ENCODE peak calls at places on chromosomes 16 and 17, in nine cellular contexts. D, R, M, H, O, C, Y, S and G are unnamed samples.

GRCh38 chr16:12002447-12003006 is 26.0 kb downstream of the SNX29 start:
- DNase-seq in D (no peak), R (no peak), M (no peak), H (no peak), O (no peak), C (no peak), Y (no peak), S (no peak), G (no peak)

GRCh38 chr17:77441130-77441920 is 300.6 kb downstream of the SEC14L1 start:
- DNase-seq in D (no peak), R (peak; percentile 57), M (no peak), H (no peak), O (no peak), C (no peak), Y (peak; percentile 77), S (no peak), G (peak; percentile 98)

GRCh38 chr16:31507617-31507928 is 618 bp downstream of the RUSF1 start:
- DNase-seq in D (no peak), R (no peak), M (no peak), H (no peak), O (no peak), C (no peak), Y (no peak), S (no peak), G (peak; percentile 37)

GRCh38 chr17:75817571-75817970 is 26.6 kb downstream of the UNC13D start:
- DNase-seq in D (no peak), R (no peak), M (no peak), H (no peak), O (no peak), C (no peak), Y (no peak), S (peak; percentile 5), G (no peak)

GRCh38 chr17:82957961-82958491 is 118.2 kb upstream of the ZNF750 start:
- DNase-seq in D (no peak), R (no peak), M (no peak), H (no peak), O (no peak), C (no peak), Y (no peak), S (no peak), G (no peak)

GRCh38 chr17:63475491-63476412 is 1.1 kb upstream of the ACE start:
- DNase-seq in D (no peak), R (no peak), M (no peak), H (no peak), O (no peak), C (no peak), Y (no peak), S (no peak), G (no peak)

GRCh38 chr17:14299261-14300093 is 1.4 kb upstream of the HS3ST3B1 start:
- DNase-seq in D (no peak), R (peak; percentile 16), M (no peak), H (no peak), O (no peak), C (no peak), Y (peak; percentile 67), S (peak; percentile 50), G (no peak)

GRCh38 chr17:2259769-2260536 is 43.6 kb downstream of the SMG6 start:
- DNase-seq in D (no peak), R (peak; percentile 64), M (no peak), H (peak; percentile 45), O (no peak), C (peak; percentile 59), Y (peak; percentile 82), S (no peak), G (no peak)

GRCh38 chr16:50627419-50627818 is 53.7 kb downstream of the SNX20 start:
- DNase-seq in D (no peak), R (peak; percentile 48), M (no peak), H (no peak), O (no peak), C (peak; percentile 27), Y (peak; percentile 48), S (peak; percentile 71), G (peak; percentile 36)

GRCh38 chr16:71524566-71525553 is 1.4 kb upstream of the CHST4 start:
- DNase-seq in D (no peak), R (no peak), M (no peak), H (no peak), O (no peak), C (no peak), Y (no peak), S (no peak), G (no peak)

GRCh38 chr17:2371183-2372130 is 29.4 kb downstream of the MNT start:
- DNase-seq in D (no peak), R (no peak), M (no peak), H (no peak), O (no peak), C (no peak), Y (no peak), S (no peak), G (no peak)

GRCh38 chr17:79745641-79746105 is 14.9 kb downstream of the ENPP7 start:
- DNase-seq in D (no peak), R (no peak), M (no peak), H (no peak), O (no peak), C (no peak), Y (no peak), S (no peak), G (no peak)

GRCh38 chr17:32445075-32445427 is 741 bp downstream of the PSMD11 start:
- DNase-seq in D (no peak), R (peak; percentile 51), M (no peak), H (no peak), O (peak; percentile 73), C (peak; percentile 21), Y (peak; percentile 32), S (no peak), G (peak; percentile 54)

GRCh38 chr17:27533874-27534815 is 77.9 kb downstream of the KSR1 start:
- DNase-seq in D (no peak), R (peak; percentile 33), M (peak; percentile 90), H (no peak), O (no peak), C (no peak), Y (no peak), S (no peak), G (no peak)

GRCh38 chr16:85858984-85859817 is 39.8 kb upstream of the IRF8 start:
- DNase-seq in D (no peak), R (no peak), M (no peak), H (no peak), O (no peak), C (no peak), Y (no peak), S (no peak), G (no peak)

GRCh38 chr17:77363821-77364361 is 223.1 kb downstream of the SEC14L1 start:
- DNase-seq in D (no peak), R (no peak), M (no peak), H (no peak), O (peak; percentile 81), C (no peak), Y (peak; percentile 63), S (peak; percentile 71), G (no peak)

GRCh38 chr16:55001931-55002330 is 71.3 kb downstream of the IRX5 start:
- DNase-seq in D (no peak), R (no peak), M (no peak), H (no peak), O (no peak), C (no peak), Y (no peak), S (no peak), G (no peak)

GRCh38 chr17:45320931-45321461 is 4.2 kb upstream of the MAP3K14 start:
- DNase-seq in D (no peak), R (no peak), M (peak; percentile 73), H (no peak), O (peak; percentile 99), C (no peak), Y (no peak), S (no peak), G (no peak)

GRCh38 chr17:14156689-14157088 is 80.0 kb downstream of the CDRT15 start:
- DNase-seq in D (no peak), R (no peak), M (peak; percentile 45), H (no peak), O (no peak), C (no peak), Y (no peak), S (no peak), G (no peak)

GRCh38 chr16:1613728-1614225 is 1.6 kb downstream of the CRAMP1 start:
- DNase-seq in D (no peak), R (peak; percentile 24), M (no peak), H (no peak), O (no peak), C (no peak), Y (peak; percentile 35), S (no peak), G (no peak)

GRCh38 chr17:3865166-3865565 is 19.1 kb upstream of the NCBP3 start:
- DNase-seq in D (no peak), R (no peak), M (no peak), H (no peak), O (peak; percentile 59), C (no peak), Y (no peak), S (peak; percentile 50), G (no peak)

GRCh38 chr16:20944861-20945390 is 44.4 kb downstream of the LYRM1 start:
- DNase-seq in D (no peak), R (no peak), M (no peak), H (peak; percentile 40), O (peak; percentile 45), C (peak; percentile 38), Y (peak; percentile 40), S (no peak), G (peak; percentile 83)

GRCh38 chr17:16917995-16918394 is 53.9 kb downstream of the TNFRSF13B start:
- DNase-seq in D (no peak), R (peak; percentile 6), M (no peak), H (no peak), O (no peak), C (no peak), Y (no peak), S (peak; percentile 10), G (no peak)

GRCh38 chr17:32875904-32876413 is 965 bp downstream of the MYO1D start:
- DNase-seq in D (no peak), R (no peak), M (no peak), H (no peak), O (no peak), C (no peak), Y (no peak), S (no peak), G (no peak)

GRCh38 chr17:75601057-75601987 is 13.7 kb downstream of the MYO15B start:
- DNase-seq in D (peak; percentile 67), R (peak; percentile 87), M (no peak), H (peak; percentile 58), O (peak; percentile 58), C (peak; percentile 67), Y (peak; percentile 74), S (peak; percentile 69), G (peak; percentile 80)

GRCh38 chr16:17083628-17084027 is 387.1 kb downstream of the XYLT1 start:
- DNase-seq in D (no peak), R (no peak), M (no peak), H (no peak), O (no peak), C (no peak), Y (no peak), S (no peak), G (no peak)

GRCh38 chr17:27453466-27453865 is 2.8 kb upstream of the KSR1 start:
- DNase-seq in D (no peak), R (no peak), M (no peak), H (no peak), O (peak; percentile 41), C (no peak), Y (no peak), S (no peak), G (no peak)

GRCh38 chr17:71361691-71362450 is 758.9 kb upstream of the SOX9 start:
- DNase-seq in D (no peak), R (no peak), M (peak; percentile 33), H (no peak), O (peak; percentile 60), C (no peak), Y (no peak), S (no peak), G (no peak)

GRCh38 chr16:54284319-54284930 is 2.2 kb downstream of the IRX3 start:
- DNase-seq in D (peak; percentile 12), R (peak; percentile 15), M (no peak), H (no peak), O (no peak), C (no peak), Y (no peak), S (peak; percentile 42), G (no peak)

GRCh38 chr17:28008526-28008925 is 34.0 kb upstream of the NLK start:
- DNase-seq in D (no peak), R (peak; percentile 38), M (peak; percentile 24), H (no peak), O (no peak), C (no peak), Y (no peak), S (peak; percentile 41), G (peak; percentile 7)